ENCODE peak calls at places on chromosomes 6 and 20, in seven cellular contexts. E, R, W, P, B, M and N are unnamed samples.

GRCh38 chr6:129733290-129733689 is 23.3 kb upstream of the ARHGAP18 start:
- DNase-seq in E (no peak), P (no peak), B (no peak), M (no peak), R (no peak), W (no peak), N (no peak)

GRCh38 chr6:167733740-167734661 is 92.7 kb upstream of the AFDN start:
- DNase-seq in E (peak), M (peak), W (no peak), R (no peak), P (no peak), B (no peak), N (peak)

GRCh38 chr6:123810214-123810613 is 6.5 kb downstream of the NKAIN2 start:
- DNase-seq in P (no peak), B (no peak), M (no peak), W (no peak), E (no peak), R (no peak), N (no peak)

GRCh38 chr6:35602133-35602946 is 86.4 kb downstream of the FKBP5 start:
- DNase-seq in R (peak), E (peak), M (peak), W (no peak), P (no peak), B (no peak), N (peak)

GRCh38 chr6:56475736-56476457 is 166.8 kb downstream of the DST start:
- DNase-seq in P (no peak), R (no peak), E (peak), M (no peak), W (peak), B (no peak), N (peak)

GRCh38 chr20:49578436-49578835 is 10.5 kb upstream of the PTGIS start:
- DNase-seq in B (no peak), W (no peak), E (no peak), M (no peak), R (no peak), P (no peak), N (no peak)

GRCh38 chr6:75893058-75893775 is 144.2 kb downstream of the MYO6 start:
- DNase-seq in R (no peak), E (peak), W (no peak), B (no peak), M (peak), P (no peak), N (peak)

GRCh38 chr6:5584072-5584471 is 322.8 kb downstream of the FARS2 start:
- DNase-seq in P (no peak), W (no peak), R (no peak), E (peak), B (no peak), M (peak), N (peak)

GRCh38 chr6:4732691-4733315 is 43.4 kb upstream of the CDYL start:
- DNase-seq in R (no peak), W (peak), B (peak), P (peak), M (peak), E (peak), N (peak)

GRCh38 chr20:3174442-3175263 is 1.3 kb upstream of the LZTS3 start:
- DNase-seq in P (no peak), B (no peak), E (peak), M (peak), R (no peak), W (no peak), N (peak)

GRCh38 chr6:166029506-166029905 is 138.1 kb downstream of the TBXT start:
- DNase-seq in E (peak), W (no peak), P (no peak), M (no peak), R (no peak), B (no peak), N (no peak)

GRCh38 chr6:168280899-168281245 is 38.7 kb downstream of the DACT2 start:
- DNase-seq in W (no peak), B (no peak), P (no peak), E (no peak), R (no peak), M (no peak), N (no peak)

GRCh38 chr20:49989234-49990065 is 6.7 kb downstream of the SNAI1 start:
- DNase-seq in P (no peak), W (peak), M (peak), B (no peak), E (peak), R (no peak), N (peak)

GRCh38 chr6:17389274-17389847 is 4.0 kb upstream of the CAP2 start:
- DNase-seq in B (no peak), R (no peak), M (peak), P (no peak), W (no peak), E (peak), N (peak)

GRCh38 chr6:36616888-36617521 is 22.8 kb downstream of the SRSF3 start:
- DNase-seq in R (no peak), P (peak), M (peak), B (peak), E (no peak), W (peak), N (no peak)

GRCh38 chr6:161301338-161301737 is 27.5 kb upstream of the AGPAT4 start:
- DNase-seq in E (peak), P (no peak), B (no peak), M (peak), R (no peak), W (peak), N (peak)

GRCh38 chr6:9516207-9516606 is 898.7 kb downstream of the TFAP2A start:
- DNase-seq in R (no peak), E (peak), M (peak), P (no peak), W (no peak), B (no peak), N (peak)

GRCh38 chr6:110270166-110270565 is 88.0 kb downstream of the METTL24 start:
- DNase-seq in P (no peak), E (no peak), B (no peak), W (no peak), M (peak), R (no peak), N (no peak)

GRCh38 chr20:51044796-51045195 is 21.9 kb upstream of the KCNG1 start:
- DNase-seq in E (no peak), P (no peak), W (no peak), M (no peak), B (peak), R (no peak), N (no peak)

GRCh38 chr6:10951675-10952282 is 64.9 kb downstream of the SYCP2L start:
- DNase-seq in B (no peak), E (peak), R (no peak), P (no peak), W (no peak), M (peak), N (peak)

GRCh38 chr6:43471399-43471798 is 6.0 kb upstream of the TJAP1 start:
- DNase-seq in P (no peak), E (no peak), W (no peak), R (no peak), M (no peak), B (no peak), N (no peak)

GRCh38 chr6:32962427-32962826 is 6.0 kb upstream of the BRD2 start:
- DNase-seq in M (no peak), R (no peak), P (no peak), B (no peak), W (no peak), E (no peak), N (no peak)

GRCh38 chr6:37731888-37732287 is 34.2 kb upstream of the MDGA1 start:
- DNase-seq in R (peak), E (no peak), M (no peak), W (no peak), P (peak), B (no peak), N (no peak)

GRCh38 chr20:50721881-50722281 is 9.5 kb upstream of the PARD6B start:
- DNase-seq in B (no peak), R (no peak), E (peak), M (peak), W (peak), P (no peak), N (no peak)

GRCh38 chr6:100774681-100775080 is 106.4 kb downstream of the ASCC3 start:
- DNase-seq in E (peak), W (no peak), P (no peak), B (no peak), M (peak), R (no peak), N (no peak)

GRCh38 chr6:100780648-100781047 is 100.5 kb downstream of the ASCC3 start:
- DNase-seq in M (no peak), B (no peak), W (no peak), R (no peak), P (no peak), E (no peak), N (no peak)

GRCh38 chr6:100775667-100776066 is 105.5 kb downstream of the ASCC3 start:
- DNase-seq in R (no peak), W (no peak), M (peak), P (no peak), B (no peak), E (peak), N (peak)
- TF ChIP-seq CTCF in R (no peak), W (no peak), M (no peak), P (no peak), B (no peak), E (no peak), N (peak)

GRCh38 chr6:99613705-99614429 is 7.2 kb downstream of the PRDM13 start:
- DNase-seq in P (peak), W (no peak), B (no peak), E (no peak), M (no peak), R (no peak), N (no peak)
- H3K4me3 ChIP-seq in P (peak), W (peak), B (peak), E (peak), M (no peak), R (peak), N (peak)

DNA sequence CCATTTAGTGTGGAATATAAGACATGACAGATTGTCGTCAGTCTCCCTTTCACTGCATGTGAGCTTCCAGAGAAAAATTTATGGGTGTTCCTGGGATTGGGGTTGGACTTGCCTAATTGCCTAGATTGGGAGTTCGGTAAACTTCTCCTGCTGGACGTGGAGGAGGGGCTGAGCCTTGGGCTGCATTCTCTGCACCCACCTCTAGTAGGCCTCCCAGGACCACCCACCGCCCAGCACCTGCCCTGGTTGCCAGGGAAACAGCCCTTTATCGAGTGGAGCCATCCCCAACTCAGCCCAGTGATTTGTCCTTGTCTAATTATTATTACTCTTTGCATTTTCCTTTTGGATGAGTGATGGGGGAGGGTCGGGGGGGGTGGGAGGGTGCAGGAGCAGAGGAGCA is 104.3 kb downstream of the DHX35 start:
- DNase-seq in P (no peak), B (no peak), E (no peak), R (no peak), W (no peak), M (no peak), N (no peak)
- TF ChIP-seq CTCF in P (no peak), B (no peak), E (no peak), R (no peak), W (no peak), M (no peak), N (no peak)

GRCh38 chr6:16305788-16306187 is 67.4 kb downstream of the GMPR start:
- DNase-seq in W (no peak), E (no peak), R (no peak), B (no peak), P (no peak), M (no peak), N (no peak)
- H3K4me3 ChIP-seq in W (no peak), E (no peak), R (no peak), B (no peak), P (no peak), M (no peak), N (no peak)

GRCh38 chr6:27608916-27609883 is 136.3 kb upstream of the ZNF184 start:
- DNase-seq in R (no peak), M (peak), B (no peak), W (no peak), P (no peak), E (peak), N (peak)
- TF ChIP-seq CTCF in R (peak), M (peak), B (peak), W (no peak), P (peak), E (peak), N (peak)

GRCh38 chr6:108944058-108944457 is 95.8 kb downstream of the ARMC2 start:
- DNase-seq in E (no peak), B (no peak), R (no peak), W (no peak), P (no peak), M (no peak), N (peak)

GRCh38 chr6:108942556-108943492 is 94.6 kb downstream of the ARMC2 start:
- DNase-seq in E (no peak), W (no peak), R (peak), B (no peak), M (no peak), P (no peak), N (no peak)

GRCh38 chr6:108941281-108941680 is 93.1 kb downstream of the ARMC2 start:
- DNase-seq in W (no peak), E (no peak), M (no peak), R (no peak), P (no peak), B (no peak), N (no peak)

GRCh38 chr6:108941867-108942266 is 93.6 kb downstream of the ARMC2 start:
- DNase-seq in R (no peak), E (no peak), P (no peak), B (no peak), W (no peak), M (no peak), N (no peak)

DNA sequence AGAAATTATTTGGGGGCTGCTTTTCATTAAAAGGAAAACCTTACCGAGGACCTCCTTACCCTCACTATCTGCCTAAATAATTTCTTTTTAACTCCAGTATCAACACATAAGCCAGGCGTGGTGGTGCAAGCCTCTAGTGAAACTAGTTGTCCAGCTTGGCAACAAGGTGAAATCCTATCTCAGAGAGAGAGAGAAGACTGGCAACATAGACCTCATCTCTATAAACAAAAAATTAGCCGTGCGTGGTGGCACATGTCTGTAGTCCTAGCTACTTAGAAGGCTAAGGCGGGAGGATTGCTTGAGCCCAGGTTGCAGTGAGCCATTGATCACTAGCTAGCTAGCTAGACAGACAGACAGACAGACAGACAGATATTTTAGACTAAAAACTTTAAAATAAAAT is 92.5 kb downstream of the ARMC2 start:
- DNase-seq in P (no peak), R (no peak), W (no peak), M (no peak), E (no peak), B (no peak), N (no peak)
- H3K4me3 ChIP-seq in P (no peak), R (no peak), W (no peak), M (no peak), E (no peak), B (no peak), N (no peak)